ENCODE peak calls at places on chromosomes 1 and 21, in four cellular contexts. R is HTR-8/SVneo, P is left ventricle myocardium inferior, G is WERI-Rb-1. X is an unnamed sample.

GRCh38 chr1:83034846-83035245 is 964.1 kb downstream of the TTLL7 start:
- DNase-seq in R (no peak), P (no peak), G (no peak), X (no peak)

GRCh38 chr21:34907783-34908423 is 141.2 kb downstream of the RUNX1 start:
- DNase-seq in R (no peak), P (no peak), G (no peak), X (no peak)

GRCh38 chr1:168362991-168363390 is 82.3 kb downstream of the TBX19 start:
- DNase-seq in R (no peak), P (no peak), G (no peak), X (no peak)

GRCh38 chr1:225845633-225846259 is 35.8 kb downstream of the EPHX1 start:
- DNase-seq in R (peak; percentile 74), P (peak; percentile 78), G (peak; percentile 77), X (peak; percentile 74)

GRCh38 chr1:64502924-64503323 is 33.0 kb downstream of the CACHD1 start:
- DNase-seq in R (no peak), P (no peak), G (no peak), X (no peak)

GRCh38 chr1:7648761-7649384 is 122.2 kb upstream of the VAMP3 start:
- DNase-seq in R (no peak), P (peak; percentile 50), G (no peak), X (no peak)

GRCh38 chr1:234730542-234731370 is 120.8 kb upstream of the IRF2BP2 start:
- DNase-seq in R (no peak), P (no peak), G (no peak), X (no peak)

GRCh38 chr1:39576016-39576657 is 453 bp downstream of the PABPC4 start:
- DNase-seq in R (no peak), P (peak; percentile 22), G (no peak), X (peak; percentile 37)

GRCh38 chr1:246513041-246513440 is 6.0 kb upstream of the SMYD3 start:
- DNase-seq in R (no peak), P (no peak), G (no peak), X (no peak)

X was measured in thyroid gland.